ENCODE peak calls at places on chromosomes 4 and X, in six cellular contexts. G, F, D, W, I and U are unnamed samples.

GRCh38 chr4:87839309-87839946 is 6.7 kb downstream of the MEPE start:
- DNase-seq in G (no peak), F (no peak), D (peak), W (peak), I (peak), U (no peak)

GRCh38 chrX:8364369-8365141 is 100.1 kb upstream of the VCX3B start:
- DNase-seq in G (no peak), F (no peak), D (peak), W (no peak), I (no peak), U (no peak)

GRCh38 chr4:159002950-159003349 is 99.9 kb upstream of the RAPGEF2 start:
- DNase-seq in G (no peak), F (no peak), D (no peak), W (no peak), I (peak), U (no peak)

GRCh38 chrX:40158036-40158706 is 60.4 kb upstream of the BCOR start:
- DNase-seq in G (peak), F (no peak), D (peak), W (peak), I (peak), U (no peak)

GRCh38 chrX:38929966-38930421 is 128.7 kb downstream of the MID1IP1 start:
- DNase-seq in G (no peak), F (no peak), D (no peak), W (no peak), I (peak), U (no peak)

GRCh38 chrX:105502336-105502735 is 281.8 kb upstream of the TEX13A start:
- DNase-seq in G (no peak), F (no peak), D (no peak), W (no peak), I (no peak), U (no peak)

GRCh38 chr4:119041951-119042560 is 93.6 kb upstream of the MYOZ2 start:
- DNase-seq in G (peak), F (peak), D (peak), W (peak), I (peak), U (peak)

GRCh38 chr4:158873795-158874359 is 105.1 kb downstream of the FNIP2 start:
- DNase-seq in G (no peak), F (no peak), D (no peak), W (no peak), I (peak), U (no peak)

GRCh38 chrX:70096052-70096451 is 33.8 kb downstream of the OTUD6A start:
- DNase-seq in G (no peak), F (no peak), D (no peak), W (no peak), I (peak), U (no peak)

GRCh38 chr4:73897380-73898136 is 28.4 kb downstream of the CXCL1 start:
- DNase-seq in G (no peak), F (no peak), D (no peak), W (no peak), I (no peak), U (no peak)

GRCh38 chr4:156523492-156523891 is 448.1 kb downstream of the PDGFC start:
- DNase-seq in G (no peak), F (no peak), D (no peak), W (no peak), I (no peak), U (no peak)

GRCh38 chr4:71195932-71196331 is 142.9 kb upstream of the SLC4A4 start:
- DNase-seq in G (no peak), F (no peak), D (no peak), W (no peak), I (peak), U (no peak)

GRCh38 chrX:65726708-65727107 is 59.3 kb downstream of the MSN start:
- DNase-seq in G (no peak), F (no peak), D (no peak), W (no peak), I (no peak), U (no peak)

GRCh38 chr4:132333723-132334045 is 815.4 kb upstream of the PCDH10 start:
- DNase-seq in G (no peak), F (no peak), D (no peak), W (no peak), I (peak), U (no peak)